ENCODE peak calls at places on chromosomes 16 and 17, in seven cellular contexts. B is central memory CD4-positive, alpha-beta T cell; C is astrocyte of the cerebellum; D is AG08396; G is astrocyte of the spinal cord; R is nephron progenitor cell; O is left colon. A is an unnamed sample.

GRCh38 chr16:1177053-1177452 is 24.1 kb downstream of the CACNA1H start:
- DNase-seq in D (no peak), R (no peak), B (no peak), O (no peak), C (no peak), G (no peak), A (no peak)

GRCh38 chr17:56596741-56597494 is 3.4 kb downstream of the NOG start:
- DNase-seq in O (no peak), R (peak), D (no peak), B (no peak), G (no peak), C (no peak), A (no peak)

GRCh38 chr17:55825213-55825612 is 74.4 kb downstream of the PCTP start:
- DNase-seq in O (no peak), D (no peak), C (no peak), G (no peak), R (no peak), B (no peak), A (no peak)

GRCh38 chr16:54805648-54806047 is 125.0 kb upstream of the IRX5 start:
- DNase-seq in C (no peak), G (no peak), B (no peak), R (no peak), O (no peak), D (no peak), A (no peak)

GRCh38 chr16:30882429-30883310 is 11.2 kb downstream of the BCL7C start:
- DNase-seq in O (no peak), D (no peak), G (no peak), C (no peak), R (no peak), B (no peak), A (no peak)

GRCh38 chr17:54891176-54891821 is 9.4 kb upstream of the TOM1L1 start:
- DNase-seq in G (peak), D (peak), R (peak), B (no peak), O (no peak), C (peak), A (no peak)

GRCh38 chr17:28974451-28974850 is 23.1 kb upstream of the PHF12 start:
- DNase-seq in C (no peak), O (no peak), R (no peak), G (no peak), B (no peak), D (no peak), A (no peak)

GRCh38 chr17:77503293-77503655 is 362.5 kb downstream of the SEC14L1 start:
- DNase-seq in O (no peak), G (no peak), D (no peak), C (no peak), B (no peak), R (no peak), A (no peak)

GRCh38 chr17:60392845-60393702 is 1.1 kb upstream of the USP32 start:
- DNase-seq in B (peak), O (peak), G (peak), D (peak), R (no peak), C (peak), A (peak)

GRCh38 chr16:4682616-4683254 is 10.6 kb upstream of the NUDT16L1 start:
- DNase-seq in C (peak), B (no peak), R (peak), D (no peak), G (peak), O (no peak), A (no peak)

GRCh38 chr17:77327566-77328463 is 187.0 kb downstream of the SEC14L1 start:
- DNase-seq in C (no peak), O (peak), R (no peak), G (no peak), B (no peak), D (no peak), A (no peak)

GRCh38 chr17:27990100-27990499 is 52.4 kb upstream of the NLK start:
- DNase-seq in G (no peak), R (no peak), D (no peak), C (no peak), O (no peak), B (no peak), A (no peak)

GRCh38 chr16:19948186-19949104 is 63.8 kb upstream of the GPRC5B start:
- DNase-seq in C (no peak), B (no peak), G (no peak), O (no peak), D (no peak), R (no peak), A (no peak)